ENCODE peak calls at places on chromosome 13, in nine cellular contexts. One of them, this sample, is unnamed.
A peak's percentile ranks its signal among the peaks of the same experiment; 100 is the strongest.

GRCh38 chr13:99214232-99214631 is 13.6 kb downstream of the UBAC2 start:
- DNase-seq in stimulated activated CD8-positive, alpha-beta memory T cell treated with anti-CD3 and anti-CD28 coated beads, Interleukin-4, amount 100 ng/mL, for 4 hours: no peak
- DNase-seq in WTC11: no peak
- DNase-seq in lower leg skin: no peak
- DNase-seq in kidney epithelial cell: no peak
- DNase-seq in IMR-90: no peak
- DNase-seq in GM19239: no peak
- DNase-seq in uterus: no peak
- DNase-seq in fibroblast of mammary gland: no peak
- DNase-seq in this sample: no peak

GRCh38 chr13:112447761-112448603 is 71.8 kb downstream of the SPACA7 start:
- DNase-seq in stimulated activated CD8-positive, alpha-beta memory T cell treated with anti-CD3 and anti-CD28 coated beads, Interleukin-4, amount 100 ng/mL, for 4 hours: no peak
- DNase-seq in WTC11: no peak
- DNase-seq in lower leg skin: peak; percentile 80
- DNase-seq in kidney epithelial cell: no peak
- DNase-seq in IMR-90: no peak
- DNase-seq in GM19239: no peak
- DNase-seq in uterus: no peak
- DNase-seq in fibroblast of mammary gland: no peak
- DNase-seq in this sample: no peak

GRCh38 chr13:113730145-113730750 is 28.8 kb upstream of the TMEM255B start:
- DNase-seq in stimulated activated CD8-positive, alpha-beta memory T cell treated with anti-CD3 and anti-CD28 coated beads, Interleukin-4, amount 100 ng/mL, for 4 hours: no peak
- DNase-seq in WTC11: no peak
- DNase-seq in lower leg skin: no peak
- DNase-seq in kidney epithelial cell: no peak
- DNase-seq in IMR-90: no peak
- DNase-seq in GM19239: no peak
- DNase-seq in uterus: no peak
- DNase-seq in fibroblast of mammary gland: no peak
- DNase-seq in this sample: no peak

GRCh38 chr13:40077396-40078027 is 422.1 kb downstream of the COG6 start:
- DNase-seq in stimulated activated CD8-positive, alpha-beta memory T cell treated with anti-CD3 and anti-CD28 coated beads, Interleukin-4, amount 100 ng/mL, for 4 hours: no peak
- DNase-seq in WTC11: no peak
- DNase-seq in lower leg skin: peak; percentile 26
- DNase-seq in kidney epithelial cell: no peak
- DNase-seq in IMR-90: no peak
- DNase-seq in GM19239: no peak
- DNase-seq in uterus: no peak
- DNase-seq in fibroblast of mammary gland: no peak
- DNase-seq in this sample: no peak

GRCh38 chr13:74557870-74558269 is 423.7 kb upstream of the KLF12 start:
- DNase-seq in stimulated activated CD8-positive, alpha-beta memory T cell treated with anti-CD3 and anti-CD28 coated beads, Interleukin-4, amount 100 ng/mL, for 4 hours: no peak
- DNase-seq in WTC11: no peak
- DNase-seq in lower leg skin: no peak
- DNase-seq in kidney epithelial cell: no peak
- DNase-seq in IMR-90: no peak
- DNase-seq in GM19239: no peak
- DNase-seq in uterus: no peak
- DNase-seq in fibroblast of mammary gland: no peak
- DNase-seq in this sample: no peak

GRCh38 chr13:63124863-63125262 is 1709.2 kb upstream of the PCDH20 start:
- DNase-seq in stimulated activated CD8-positive, alpha-beta memory T cell treated with anti-CD3 and anti-CD28 coated beads, Interleukin-4, amount 100 ng/mL, for 4 hours: no peak
- DNase-seq in WTC11: no peak
- DNase-seq in lower leg skin: no peak
- DNase-seq in kidney epithelial cell: no peak
- DNase-seq in IMR-90: peak; percentile 60
- DNase-seq in GM19239: no peak
- DNase-seq in uterus: no peak
- DNase-seq in fibroblast of mammary gland: peak; percentile 50
- DNase-seq in this sample: peak; percentile 49

GRCh38 chr13:109667754-109668360 is 118.5 kb downstream of the IRS2 start:
- DNase-seq in stimulated activated CD8-positive, alpha-beta memory T cell treated with anti-CD3 and anti-CD28 coated beads, Interleukin-4, amount 100 ng/mL, for 4 hours: no peak
- DNase-seq in WTC11: no peak
- DNase-seq in lower leg skin: no peak
- DNase-seq in kidney epithelial cell: no peak
- DNase-seq in IMR-90: no peak
- DNase-seq in GM19239: no peak
- DNase-seq in uterus: no peak
- DNase-seq in fibroblast of mammary gland: no peak
- DNase-seq in this sample: peak; percentile 10

GRCh38 chr13:100235311-100235901 is 146.5 kb downstream of the PCCA start:
- DNase-seq in stimulated activated CD8-positive, alpha-beta memory T cell treated with anti-CD3 and anti-CD28 coated beads, Interleukin-4, amount 100 ng/mL, for 4 hours: no peak
- DNase-seq in WTC11: no peak
- DNase-seq in lower leg skin: no peak
- DNase-seq in kidney epithelial cell: peak; percentile 10
- DNase-seq in IMR-90: peak; percentile 63
- DNase-seq in GM19239: peak; percentile 17
- DNase-seq in uterus: no peak
- DNase-seq in fibroblast of mammary gland: peak; percentile 79
- DNase-seq in this sample: peak; percentile 66

GRCh38 chr13:35888327-35888940 is 242.7 kb downstream of the DCLK1 start:
- DNase-seq in stimulated activated CD8-positive, alpha-beta memory T cell treated with anti-CD3 and anti-CD28 coated beads, Interleukin-4, amount 100 ng/mL, for 4 hours: no peak
- DNase-seq in WTC11: no peak
- DNase-seq in lower leg skin: no peak
- DNase-seq in kidney epithelial cell: no peak
- DNase-seq in IMR-90: peak; percentile 18
- DNase-seq in GM19239: no peak
- DNase-seq in uterus: no peak
- DNase-seq in fibroblast of mammary gland: peak; percentile 59
- DNase-seq in this sample: no peak

GRCh38 chr13:80340643-80341097 is 256 bp downstream of the SPRY2 start:
- DNase-seq in stimulated activated CD8-positive, alpha-beta memory T cell treated with anti-CD3 and anti-CD28 coated beads, Interleukin-4, amount 100 ng/mL, for 4 hours: no peak
- DNase-seq in WTC11: no peak
- DNase-seq in lower leg skin: no peak
- DNase-seq in kidney epithelial cell: no peak
- DNase-seq in IMR-90: peak; percentile 70
- DNase-seq in GM19239: no peak
- DNase-seq in uterus: no peak
- DNase-seq in fibroblast of mammary gland: peak; percentile 61
- DNase-seq in this sample: no peak

GRCh38 chr13:113466321-113466836 is 13.1 kb upstream of the ADPRHL1 start:
- DNase-seq in stimulated activated CD8-positive, alpha-beta memory T cell treated with anti-CD3 and anti-CD28 coated beads, Interleukin-4, amount 100 ng/mL, for 4 hours: no peak
- DNase-seq in WTC11: no peak
- DNase-seq in lower leg skin: no peak
- DNase-seq in kidney epithelial cell: no peak
- DNase-seq in IMR-90: peak; percentile 14
- DNase-seq in GM19239: no peak
- DNase-seq in uterus: no peak
- DNase-seq in fibroblast of mammary gland: no peak
- DNase-seq in this sample: no peak

GRCh38 chr13:28059214-28059613 is 41.2 kb downstream of the FLT3 start:
- DNase-seq in stimulated activated CD8-positive, alpha-beta memory T cell treated with anti-CD3 and anti-CD28 coated beads, Interleukin-4, amount 100 ng/mL, for 4 hours: peak; percentile 11
- DNase-seq in WTC11: peak; percentile 65
- DNase-seq in lower leg skin: no peak
- DNase-seq in kidney epithelial cell: no peak
- DNase-seq in IMR-90: peak; percentile 15
- DNase-seq in GM19239: no peak
- DNase-seq in uterus: no peak
- DNase-seq in fibroblast of mammary gland: peak; percentile 38
- DNase-seq in this sample: peak; percentile 67

GRCh38 chr13:98504371-98504963 is 72.4 kb downstream of the STK24 start:
- DNase-seq in stimulated activated CD8-positive, alpha-beta memory T cell treated with anti-CD3 and anti-CD28 coated beads, Interleukin-4, amount 100 ng/mL, for 4 hours: no peak
- DNase-seq in WTC11: no peak
- DNase-seq in lower leg skin: no peak
- DNase-seq in kidney epithelial cell: no peak
- DNase-seq in IMR-90: no peak
- DNase-seq in GM19239: no peak
- DNase-seq in uterus: no peak
- DNase-seq in fibroblast of mammary gland: no peak
- DNase-seq in this sample: no peak

GRCh38 chr13:31162151-31163008 is 676 bp upstream of the HSPH1 start:
- DNase-seq in stimulated activated CD8-positive, alpha-beta memory T cell treated with anti-CD3 and anti-CD28 coated beads, Interleukin-4, amount 100 ng/mL, for 4 hours: peak; percentile 85
- DNase-seq in WTC11: peak; percentile 94
- DNase-seq in lower leg skin: peak; percentile 99
- DNase-seq in kidney epithelial cell: peak; percentile 95
- DNase-seq in IMR-90: peak; percentile 99
- DNase-seq in GM19239: peak; percentile 67
- DNase-seq in uterus: peak; percentile 94
- DNase-seq in fibroblast of mammary gland: peak; percentile 98
- DNase-seq in this sample: peak; percentile 95

GRCh38 chr13:34419025-34419424 is 523.0 kb upstream of the NBEA start:
- DNase-seq in stimulated activated CD8-positive, alpha-beta memory T cell treated with anti-CD3 and anti-CD28 coated beads, Interleukin-4, amount 100 ng/mL, for 4 hours: no peak
- DNase-seq in WTC11: no peak
- DNase-seq in lower leg skin: no peak
- DNase-seq in kidney epithelial cell: no peak
- DNase-seq in IMR-90: no peak
- DNase-seq in GM19239: no peak
- DNase-seq in uterus: no peak
- DNase-seq in fibroblast of mammary gland: no peak
- DNase-seq in this sample: no peak

GRCh38 chr13:114107686-114108081 is 24.7 kb downstream of the RASA3 start:
- DNase-seq in stimulated activated CD8-positive, alpha-beta memory T cell treated with anti-CD3 and anti-CD28 coated beads, Interleukin-4, amount 100 ng/mL, for 4 hours: no peak
- DNase-seq in WTC11: peak; percentile 9
- DNase-seq in lower leg skin: no peak
- DNase-seq in kidney epithelial cell: no peak
- DNase-seq in IMR-90: peak; percentile 91
- DNase-seq in GM19239: no peak
- DNase-seq in uterus: peak; percentile 13
- DNase-seq in fibroblast of mammary gland: peak; percentile 89
- DNase-seq in this sample: no peak

GRCh38 chr13:101453784-101454201 is 1.3 kb downstream of the ITGBL1 start:
- DNase-seq in stimulated activated CD8-positive, alpha-beta memory T cell treated with anti-CD3 and anti-CD28 coated beads, Interleukin-4, amount 100 ng/mL, for 4 hours: no peak
- DNase-seq in WTC11: peak; percentile 61
- DNase-seq in lower leg skin: no peak
- DNase-seq in kidney epithelial cell: no peak
- DNase-seq in IMR-90: no peak
- DNase-seq in GM19239: no peak
- DNase-seq in uterus: no peak
- DNase-seq in fibroblast of mammary gland: no peak
- DNase-seq in this sample: peak; percentile 5

GRCh38 chr13:66714795-66715194 is 515.3 kb downstream of the PCDH9 start:
- DNase-seq in stimulated activated CD8-positive, alpha-beta memory T cell treated with anti-CD3 and anti-CD28 coated beads, Interleukin-4, amount 100 ng/mL, for 4 hours: no peak
- DNase-seq in WTC11: no peak
- DNase-seq in lower leg skin: no peak
- DNase-seq in kidney epithelial cell: no peak
- DNase-seq in IMR-90: no peak
- DNase-seq in GM19239: no peak
- DNase-seq in uterus: no peak
- DNase-seq in fibroblast of mammary gland: no peak
- DNase-seq in this sample: no peak

GRCh38 chr13:20969182-20969581 is 66.6 kb upstream of the XPO4 start:
- DNase-seq in stimulated activated CD8-positive, alpha-beta memory T cell treated with anti-CD3 and anti-CD28 coated beads, Interleukin-4, amount 100 ng/mL, for 4 hours: no peak
- DNase-seq in WTC11: no peak
- DNase-seq in lower leg skin: no peak
- DNase-seq in kidney epithelial cell: no peak
- DNase-seq in IMR-90: peak; percentile 68
- DNase-seq in GM19239: no peak
- DNase-seq in uterus: no peak
- DNase-seq in fibroblast of mammary gland: peak; percentile 79
- DNase-seq in this sample: peak; percentile 19

GRCh38 chr13:22765566-22765965 is 415.2 kb upstream of the SGCG start:
- DNase-seq in stimulated activated CD8-positive, alpha-beta memory T cell treated with anti-CD3 and anti-CD28 coated beads, Interleukin-4, amount 100 ng/mL, for 4 hours: no peak
- DNase-seq in WTC11: no peak
- DNase-seq in lower leg skin: no peak
- DNase-seq in kidney epithelial cell: no peak
- DNase-seq in IMR-90: no peak
- DNase-seq in GM19239: no peak
- DNase-seq in uterus: no peak
- DNase-seq in fibroblast of mammary gland: no peak
- DNase-seq in this sample: no peak

GRCh38 chr13:91280806-91281205 is 66.7 kb upstream of the MIR17HG start:
- DNase-seq in stimulated activated CD8-positive, alpha-beta memory T cell treated with anti-CD3 and anti-CD28 coated beads, Interleukin-4, amount 100 ng/mL, for 4 hours: no peak
- DNase-seq in WTC11: no peak
- DNase-seq in lower leg skin: no peak
- DNase-seq in kidney epithelial cell: no peak
- DNase-seq in IMR-90: no peak
- DNase-seq in GM19239: no peak
- DNase-seq in uterus: no peak
- DNase-seq in fibroblast of mammary gland: no peak
- DNase-seq in this sample: no peak

GRCh38 chr13:99406799-99407201 is 94.5 kb upstream of the TM9SF2 start:
- DNase-seq in stimulated activated CD8-positive, alpha-beta memory T cell treated with anti-CD3 and anti-CD28 coated beads, Interleukin-4, amount 100 ng/mL, for 4 hours: no peak
- DNase-seq in WTC11: no peak
- DNase-seq in lower leg skin: peak; percentile 83
- DNase-seq in kidney epithelial cell: no peak
- DNase-seq in IMR-90: no peak
- DNase-seq in GM19239: no peak
- DNase-seq in uterus: no peak
- DNase-seq in fibroblast of mammary gland: peak; percentile 19
- DNase-seq in this sample: peak; percentile 36

GRCh38 chr13:76917096-76917495 is 30.9 kb upstream of the KCTD12 start:
- DNase-seq in stimulated activated CD8-positive, alpha-beta memory T cell treated with anti-CD3 and anti-CD28 coated beads, Interleukin-4, amount 100 ng/mL, for 4 hours: no peak
- DNase-seq in WTC11: no peak
- DNase-seq in lower leg skin: no peak
- DNase-seq in kidney epithelial cell: no peak
- DNase-seq in IMR-90: peak; percentile 16
- DNase-seq in GM19239: no peak
- DNase-seq in uterus: no peak
- DNase-seq in fibroblast of mammary gland: peak; percentile 64
- DNase-seq in this sample: peak; percentile 59

GRCh38 chr13:45042539-45042938 is 53.2 kb downstream of the GPALPP1 start:
- DNase-seq in stimulated activated CD8-positive, alpha-beta memory T cell treated with anti-CD3 and anti-CD28 coated beads, Interleukin-4, amount 100 ng/mL, for 4 hours: no peak
- DNase-seq in WTC11: no peak
- DNase-seq in lower leg skin: no peak
- DNase-seq in kidney epithelial cell: no peak
- DNase-seq in IMR-90: no peak
- DNase-seq in GM19239: no peak
- DNase-seq in uterus: no peak
- DNase-seq in fibroblast of mammary gland: no peak
- DNase-seq in this sample: peak; percentile 26

GRCh38 chr13:26872444-26873173 is 112.0 kb upstream of the GPR12 start:
- DNase-seq in stimulated activated CD8-positive, alpha-beta memory T cell treated with anti-CD3 and anti-CD28 coated beads, Interleukin-4, amount 100 ng/mL, for 4 hours: peak; percentile 2
- DNase-seq in WTC11: peak; percentile 88
- DNase-seq in lower leg skin: peak; percentile 87
- DNase-seq in kidney epithelial cell: no peak
- DNase-seq in IMR-90: peak; percentile 31
- DNase-seq in GM19239: peak; percentile 32
- DNase-seq in uterus: no peak
- DNase-seq in fibroblast of mammary gland: peak; percentile 48
- DNase-seq in this sample: peak; percentile 56

GRCh38 chr13:26996965-26997752 is 174.5 kb downstream of the USP12 start:
- DNase-seq in stimulated activated CD8-positive, alpha-beta memory T cell treated with anti-CD3 and anti-CD28 coated beads, Interleukin-4, amount 100 ng/mL, for 4 hours: no peak
- DNase-seq in WTC11: no peak
- DNase-seq in lower leg skin: no peak
- DNase-seq in kidney epithelial cell: no peak
- DNase-seq in IMR-90: no peak
- DNase-seq in GM19239: peak; percentile 73
- DNase-seq in uterus: no peak
- DNase-seq in fibroblast of mammary gland: no peak
- DNase-seq in this sample: no peak

GRCh38 chr13:96391606-96392005 is 301.7 kb downstream of the HS6ST3 start:
- DNase-seq in stimulated activated CD8-positive, alpha-beta memory T cell treated with anti-CD3 and anti-CD28 coated beads, Interleukin-4, amount 100 ng/mL, for 4 hours: no peak
- DNase-seq in WTC11: no peak
- DNase-seq in lower leg skin: no peak
- DNase-seq in kidney epithelial cell: no peak
- DNase-seq in IMR-90: no peak
- DNase-seq in GM19239: no peak
- DNase-seq in uterus: no peak
- DNase-seq in fibroblast of mammary gland: no peak
- DNase-seq in this sample: no peak

GRCh38 chr13:39052944-39053343 is 14.7 kb downstream of the NHLRC3 start:
- DNase-seq in stimulated activated CD8-positive, alpha-beta memory T cell treated with anti-CD3 and anti-CD28 coated beads, Interleukin-4, amount 100 ng/mL, for 4 hours: no peak
- DNase-seq in WTC11: no peak
- DNase-seq in lower leg skin: no peak
- DNase-seq in kidney epithelial cell: no peak
- DNase-seq in IMR-90: no peak
- DNase-seq in GM19239: no peak
- DNase-seq in uterus: no peak
- DNase-seq in fibroblast of mammary gland: no peak
- DNase-seq in this sample: no peak

GRCh38 chr13:75850915-75851314 is 214.8 kb downstream of the LMO7 start:
- DNase-seq in stimulated activated CD8-positive, alpha-beta memory T cell treated with anti-CD3 and anti-CD28 coated beads, Interleukin-4, amount 100 ng/mL, for 4 hours: no peak
- DNase-seq in WTC11: no peak
- DNase-seq in lower leg skin: no peak
- DNase-seq in kidney epithelial cell: no peak
- DNase-seq in IMR-90: no peak
- DNase-seq in GM19239: no peak
- DNase-seq in uterus: no peak
- DNase-seq in fibroblast of mammary gland: peak; percentile 25
- DNase-seq in this sample: no peak

GRCh38 chr13:40668335-40668734 is 1.9 kb upstream of the FOXO1 start:
- DNase-seq in stimulated activated CD8-positive, alpha-beta memory T cell treated with anti-CD3 and anti-CD28 coated beads, Interleukin-4, amount 100 ng/mL, for 4 hours: no peak
- DNase-seq in WTC11: peak; percentile 51
- DNase-seq in lower leg skin: peak; percentile 95
- DNase-seq in kidney epithelial cell: no peak
- DNase-seq in IMR-90: no peak
- DNase-seq in GM19239: peak; percentile 54
- DNase-seq in uterus: peak; percentile 51
- DNase-seq in fibroblast of mammary gland: no peak
- DNase-seq in this sample: no peak

GRCh38 chr13:83414393-83414792 is 467.9 kb downstream of the SLITRK1 start:
- DNase-seq in stimulated activated CD8-positive, alpha-beta memory T cell treated with anti-CD3 and anti-CD28 coated beads, Interleukin-4, amount 100 ng/mL, for 4 hours: no peak
- DNase-seq in WTC11: no peak
- DNase-seq in lower leg skin: no peak
- DNase-seq in kidney epithelial cell: no peak
- DNase-seq in IMR-90: peak; percentile 65
- DNase-seq in GM19239: no peak
- DNase-seq in uterus: no peak
- DNase-seq in fibroblast of mammary gland: peak; percentile 5
- DNase-seq in this sample: no peak